ENCODE peak calls at places on chromosomes 11 and 22, in ten cellular contexts. One of them, this sample, is unnamed.
A peak's percentile ranks its signal among the peaks of the same experiment; 100 is the strongest.

GRCh38 chr22:30408388-30409101 is 11.7 kb downstream of the SEC14L2 start:
- DNase-seq in A549: no peak
- DNase-seq in prostate gland: no peak
- DNase-seq in sigmoid colon: no peak
- DNase-seq in transverse colon: no peak
- DNase-seq in upper lobe of left lung: no peak
- DNase-seq in IMR-90: peak; percentile 65
- DNase-seq in stomach: no peak
- DNase-seq in right lobe of liver: no peak
- DNase-seq in tibial nerve: no peak
- DNase-seq in this sample: no peak

GRCh38 chr11:48081151-48082010 is 101.0 kb downstream of the PTPRJ start:
- DNase-seq in IMR-90: peak; percentile 59
- DNase-seq in right lobe of liver: peak; percentile 89
- DNase-seq in upper lobe of left lung: peak; percentile 55
- DNase-seq in sigmoid colon: peak; percentile 78
- DNase-seq in transverse colon: no peak
- DNase-seq in A549: no peak
- DNase-seq in stomach: no peak
- DNase-seq in tibial nerve: peak; percentile 68
- DNase-seq in prostate gland: peak; percentile 69
- DNase-seq in this sample: no peak

GRCh38 chr11:126341760-126342161 is 13.7 kb upstream of the ST3GAL4 start:
- DNase-seq in upper lobe of left lung: no peak
- DNase-seq in right lobe of liver: no peak
- DNase-seq in sigmoid colon: no peak
- DNase-seq in IMR-90: peak; percentile 71
- DNase-seq in stomach: no peak
- DNase-seq in A549: no peak
- DNase-seq in tibial nerve: no peak
- DNase-seq in prostate gland: no peak
- DNase-seq in transverse colon: no peak
- DNase-seq in this sample: peak; percentile 57

GRCh38 chr22:41478891-41479521 is 10.1 kb downstream of the ACO2 start:
- DNase-seq in prostate gland: no peak
- DNase-seq in sigmoid colon: peak; percentile 70
- DNase-seq in tibial nerve: peak; percentile 45
- DNase-seq in IMR-90: peak; percentile 59
- DNase-seq in transverse colon: no peak
- DNase-seq in A549: no peak
- DNase-seq in stomach: no peak
- DNase-seq in right lobe of liver: peak; percentile 81
- DNase-seq in upper lobe of left lung: peak; percentile 62
- DNase-seq in this sample: no peak

GRCh38 chr11:88420165-88420781 is 82.7 kb upstream of the CTSC start:
- DNase-seq in transverse colon: no peak
- DNase-seq in tibial nerve: peak; percentile 33
- DNase-seq in IMR-90: peak; percentile 78
- DNase-seq in A549: no peak
- DNase-seq in prostate gland: no peak
- DNase-seq in sigmoid colon: no peak
- DNase-seq in right lobe of liver: no peak
- DNase-seq in stomach: no peak
- DNase-seq in upper lobe of left lung: no peak
- DNase-seq in this sample: no peak

GRCh38 chr22:46869848-46870441 is 107.5 kb downstream of the TBC1D22A start:
- DNase-seq in A549: no peak
- DNase-seq in stomach: no peak
- DNase-seq in transverse colon: no peak
- DNase-seq in upper lobe of left lung: no peak
- DNase-seq in prostate gland: no peak
- DNase-seq in IMR-90: no peak
- DNase-seq in sigmoid colon: no peak
- DNase-seq in right lobe of liver: no peak
- DNase-seq in tibial nerve: no peak
- DNase-seq in this sample: no peak

GRCh38 chr11:83687787-83688186 is 401.6 kb upstream of the CCDC90B start:
- DNase-seq in IMR-90: no peak
- DNase-seq in right lobe of liver: no peak
- DNase-seq in upper lobe of left lung: no peak
- DNase-seq in sigmoid colon: no peak
- DNase-seq in prostate gland: no peak
- DNase-seq in tibial nerve: no peak
- DNase-seq in transverse colon: no peak
- DNase-seq in A549: no peak
- DNase-seq in stomach: no peak
- DNase-seq in this sample: no peak

GRCh38 chr11:121723261-121723741 is 270.5 kb upstream of the SORL1-AS1 start:
- DNase-seq in stomach: no peak
- DNase-seq in IMR-90: no peak
- DNase-seq in upper lobe of left lung: no peak
- DNase-seq in sigmoid colon: peak; percentile 75
- DNase-seq in prostate gland: no peak
- DNase-seq in transverse colon: no peak
- DNase-seq in A549: no peak
- DNase-seq in tibial nerve: peak; percentile 33
- DNase-seq in right lobe of liver: no peak
- DNase-seq in this sample: no peak

GRCh38 chr11:75264356-75264755 is 23.8 kb downstream of the TPBGL start:
- DNase-seq in transverse colon: peak; percentile 0
- DNase-seq in sigmoid colon: peak; percentile 57
- DNase-seq in IMR-90: no peak
- DNase-seq in prostate gland: no peak
- DNase-seq in A549: no peak
- DNase-seq in right lobe of liver: peak; percentile 30
- DNase-seq in upper lobe of left lung: no peak
- DNase-seq in tibial nerve: no peak
- DNase-seq in stomach: no peak
- DNase-seq in this sample: no peak

GRCh38 chr11:75261902-75262361 is 21.4 kb downstream of the TPBGL start:
- DNase-seq in sigmoid colon: peak; percentile 52
- DNase-seq in stomach: no peak
- DNase-seq in A549: no peak
- DNase-seq in prostate gland: no peak
- DNase-seq in upper lobe of left lung: no peak
- DNase-seq in transverse colon: peak; percentile 5
- DNase-seq in IMR-90: no peak
- DNase-seq in right lobe of liver: peak; percentile 34
- DNase-seq in tibial nerve: no peak
- DNase-seq in this sample: no peak

GRCh38 chr11:75262436-75262835 is 21.9 kb downstream of the TPBGL start:
- DNase-seq in stomach: no peak
- DNase-seq in upper lobe of left lung: no peak
- DNase-seq in A549: no peak
- DNase-seq in transverse colon: peak; percentile 7
- DNase-seq in prostate gland: no peak
- DNase-seq in IMR-90: no peak
- DNase-seq in sigmoid colon: peak; percentile 56
- DNase-seq in right lobe of liver: peak; percentile 42
- DNase-seq in tibial nerve: no peak
- DNase-seq in this sample: no peak

GRCh38 chr11:75263944-75264349 is 23.4 kb downstream of the TPBGL start:
- DNase-seq in tibial nerve: no peak
- DNase-seq in upper lobe of left lung: peak; percentile 58
- DNase-seq in A549: no peak
- DNase-seq in sigmoid colon: peak; percentile 70
- DNase-seq in right lobe of liver: peak; percentile 49
- DNase-seq in transverse colon: peak; percentile 12
- DNase-seq in prostate gland: no peak
- DNase-seq in IMR-90: peak; percentile 12
- DNase-seq in stomach: no peak
- DNase-seq in this sample: no peak

DNA sequence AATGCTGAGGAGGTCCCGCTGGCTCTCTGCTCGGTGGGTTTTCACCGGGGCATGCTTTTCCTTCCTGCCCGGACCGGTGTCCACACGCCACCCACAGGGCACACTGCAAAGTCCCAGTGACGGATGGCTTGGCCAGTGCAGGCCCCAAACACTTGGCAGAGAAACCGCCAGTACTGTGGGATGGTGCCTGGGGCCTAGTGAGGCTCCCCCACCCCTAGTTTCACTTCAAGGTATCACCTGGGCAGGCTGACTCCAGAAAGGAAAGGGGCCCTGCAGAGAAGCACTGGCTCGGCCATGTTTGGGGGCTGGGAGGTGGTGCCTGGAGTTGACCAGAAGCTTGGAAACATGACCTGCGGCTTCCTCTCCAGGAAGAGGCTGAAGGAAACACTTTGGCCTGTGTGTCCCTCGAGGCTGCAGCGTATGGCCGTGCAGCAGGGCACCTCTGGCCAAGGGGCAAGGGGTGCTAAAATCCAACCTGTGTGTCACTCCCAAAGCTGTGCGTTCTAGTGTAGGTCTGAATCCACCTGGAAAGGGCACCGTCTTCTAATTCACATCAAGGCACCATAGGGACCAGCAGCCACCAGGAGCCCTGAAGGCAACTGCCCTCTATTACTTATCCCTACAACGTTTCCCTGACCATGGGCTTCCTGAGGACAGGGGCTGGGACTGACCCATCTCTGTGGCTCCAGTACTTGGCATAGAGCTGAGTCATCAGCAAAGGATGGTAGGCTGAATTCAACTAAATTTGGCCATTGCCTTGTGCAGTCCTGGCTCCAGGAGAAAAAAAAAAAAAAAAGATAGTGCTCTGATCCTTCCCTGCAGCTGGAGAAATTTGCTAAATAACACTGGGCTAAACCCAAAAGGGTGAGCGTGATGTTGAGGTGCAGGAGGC is 22.6 kb downstream of the TPBGL start:
- DNase-seq in stomach: no peak
- DNase-seq in right lobe of liver: peak; percentile 49
- DNase-seq in transverse colon: peak; percentile 7
- DNase-seq in prostate gland: no peak
- DNase-seq in tibial nerve: no peak
- DNase-seq in IMR-90: no peak
- DNase-seq in sigmoid colon: peak; percentile 65
- DNase-seq in upper lobe of left lung: no peak
- DNase-seq in A549: no peak
- DNase-seq in this sample: no peak
- TF ChIP-seq POLR2A in stomach: no peak
- TF ChIP-seq POLR2A in right lobe of liver: no peak
- TF ChIP-seq POLR2A in transverse colon: no peak
- TF ChIP-seq POLR2A in prostate gland: no peak
- TF ChIP-seq POLR2A in tibial nerve: no peak
- TF ChIP-seq POLR2A in IMR-90: no peak
- TF ChIP-seq POLR2A in sigmoid colon: no peak
- TF ChIP-seq POLR2A in upper lobe of left lung: no peak
- TF ChIP-seq POLR2A in A549: no peak
- TF ChIP-seq POLR2A in this sample: no peak

GRCh38 chr11:108221981-108222685 is at the start of gene NPAT:
- DNase-seq in sigmoid colon: no peak
- DNase-seq in IMR-90: no peak
- DNase-seq in stomach: peak; percentile 31
- DNase-seq in upper lobe of left lung: no peak
- DNase-seq in transverse colon: no peak
- DNase-seq in right lobe of liver: no peak
- DNase-seq in prostate gland: no peak
- DNase-seq in A549: no peak
- DNase-seq in tibial nerve: no peak
- DNase-seq in this sample: peak; percentile 83
- TF ChIP-seq POLR2A in sigmoid colon: peak; percentile 96
- TF ChIP-seq POLR2A in IMR-90: peak; percentile 94
- TF ChIP-seq POLR2A in stomach: peak; percentile 93
- TF ChIP-seq POLR2A in upper lobe of left lung: no peak
- TF ChIP-seq POLR2A in transverse colon: peak; percentile 97
- TF ChIP-seq POLR2A in right lobe of liver: peak; percentile 86
- TF ChIP-seq POLR2A in prostate gland: peak; percentile 98
- TF ChIP-seq POLR2A in A549: peak; percentile 67
- TF ChIP-seq POLR2A in tibial nerve: peak; percentile 87
- TF ChIP-seq POLR2A in this sample: peak; percentile 97

DNA sequence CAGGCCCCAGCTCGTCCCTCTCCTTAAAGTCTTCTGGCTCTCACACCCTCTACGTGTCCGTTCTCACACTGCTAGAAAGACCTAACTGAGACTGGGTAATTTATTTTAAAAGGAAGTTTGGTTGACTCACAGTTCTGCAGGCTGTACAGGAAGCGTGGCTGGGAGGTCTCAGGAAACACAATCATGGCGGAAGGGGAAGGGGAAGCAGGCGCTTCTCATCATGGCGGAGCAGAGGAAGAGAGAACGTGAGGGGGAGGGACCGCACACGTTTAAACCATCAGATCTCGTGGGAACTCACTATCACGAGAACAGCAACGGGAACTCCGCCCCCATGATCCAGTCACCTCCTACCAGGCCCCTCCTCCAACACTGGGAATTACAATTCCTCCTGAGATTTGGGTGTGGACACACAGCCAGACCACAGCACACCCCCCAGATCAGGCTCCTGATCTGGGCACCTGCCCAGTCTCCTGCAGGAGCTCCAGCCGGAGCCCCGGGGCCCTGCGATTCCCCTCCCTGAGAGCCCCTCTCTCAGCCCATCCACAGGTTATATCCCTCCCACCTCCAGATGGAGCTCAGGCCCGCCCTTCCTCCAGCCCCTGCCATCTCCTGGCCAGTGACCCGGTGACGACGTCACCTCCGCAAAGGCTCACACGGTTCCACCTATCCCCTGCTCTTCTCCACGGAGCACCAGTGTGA is 170.2 kb downstream of the BRD1 start:
- DNase-seq in upper lobe of left lung: peak; percentile 79
- DNase-seq in right lobe of liver: no peak
- DNase-seq in A549: no peak
- DNase-seq in transverse colon: peak; percentile 68
- DNase-seq in IMR-90: no peak
- DNase-seq in tibial nerve: peak; percentile 66
- DNase-seq in sigmoid colon: peak; percentile 81
- DNase-seq in stomach: peak; percentile 48
- DNase-seq in prostate gland: peak; percentile 14
- DNase-seq in this sample: peak; percentile 82
- TF ChIP-seq POLR2A in upper lobe of left lung: no peak
- TF ChIP-seq POLR2A in right lobe of liver: no peak
- TF ChIP-seq POLR2A in A549: no peak
- TF ChIP-seq POLR2A in transverse colon: no peak
- TF ChIP-seq POLR2A in IMR-90: no peak
- TF ChIP-seq POLR2A in tibial nerve: no peak
- TF ChIP-seq POLR2A in sigmoid colon: no peak
- TF ChIP-seq POLR2A in stomach: no peak
- TF ChIP-seq POLR2A in prostate gland: no peak
- TF ChIP-seq POLR2A in this sample: peak; percentile 69

DNA sequence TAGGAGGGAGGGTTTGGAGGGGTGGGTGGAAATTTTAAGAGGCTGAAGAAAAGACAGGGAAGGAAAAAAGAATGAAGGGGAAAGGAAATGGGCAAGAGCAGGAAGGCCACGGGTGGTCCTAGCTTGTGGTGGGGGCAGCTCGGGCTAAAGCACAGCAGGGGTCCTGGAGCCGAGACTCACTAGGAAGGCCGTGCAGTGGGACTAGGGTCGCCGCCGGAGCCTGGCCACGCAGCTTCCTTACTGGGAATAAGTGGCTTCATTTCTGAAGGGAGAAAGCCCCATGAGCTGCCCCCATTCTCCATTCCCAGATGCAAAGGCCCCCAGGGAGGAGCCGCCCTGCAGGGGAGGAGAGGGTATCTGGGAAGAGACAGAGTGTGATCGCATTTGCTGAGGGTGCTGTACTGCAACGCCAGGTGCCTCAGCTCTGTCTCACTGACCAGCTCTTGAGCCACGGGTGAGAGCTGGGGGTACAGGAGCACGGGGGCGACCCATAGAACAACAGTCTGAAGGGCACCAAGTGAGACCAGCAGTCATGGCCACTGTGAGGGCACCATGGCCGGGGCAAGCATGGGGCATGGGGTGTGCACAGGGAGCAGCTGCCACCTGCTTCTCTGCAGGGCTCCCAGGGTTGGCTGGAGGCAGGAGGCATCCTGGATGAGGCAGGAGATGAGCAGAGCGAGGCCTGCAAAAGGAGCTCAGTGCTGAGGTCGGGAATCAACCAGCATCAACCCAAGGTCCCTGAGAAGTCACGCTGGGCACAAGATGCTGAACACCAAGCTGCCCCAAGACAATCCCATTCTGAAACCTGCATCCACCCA is 11.6 kb downstream of the TOP3B start:
- DNase-seq in upper lobe of left lung: no peak
- DNase-seq in tibial nerve: no peak
- DNase-seq in stomach: no peak
- DNase-seq in transverse colon: no peak
- DNase-seq in right lobe of liver: no peak
- DNase-seq in sigmoid colon: no peak
- DNase-seq in A549: no peak
- DNase-seq in IMR-90: no peak
- DNase-seq in prostate gland: no peak
- DNase-seq in this sample: no peak
- TF ChIP-seq POLR2A in upper lobe of left lung: no peak
- TF ChIP-seq POLR2A in tibial nerve: no peak
- TF ChIP-seq POLR2A in stomach: no peak
- TF ChIP-seq POLR2A in transverse colon: no peak
- TF ChIP-seq POLR2A in right lobe of liver: no peak
- TF ChIP-seq POLR2A in sigmoid colon: no peak
- TF ChIP-seq POLR2A in A549: no peak
- TF ChIP-seq POLR2A in IMR-90: no peak
- TF ChIP-seq POLR2A in prostate gland: no peak
- TF ChIP-seq POLR2A in this sample: no peak

This sample was measured in erythroblast.